ENCODE peak calls at places on chromosomes 11 and 22, in five cellular contexts. Q is breast epithelium, N is lower lobe of right lung, R is IMR-90, T is stomach. C is an unnamed sample.

GRCh38 chr11:122963981-122964380 is 17.7 kb downstream of the BSX start:
- DNase-seq in T (no peak), Q (no peak), N (no peak), R (no peak), C (no peak)

GRCh38 chr11:3849297-3849874 is 6.1 kb upstream of the STIM1 start:
- DNase-seq in T (no peak), Q (no peak), R (peak; percentile 41), N (no peak), C (no peak)

GRCh38 chr11:69008774-69009440 is 4.1 kb downstream of the MRGPRF start:
- DNase-seq in Q (no peak), R (peak; percentile 99), N (peak; percentile 49), T (peak; percentile 79), C (peak; percentile 97)

GRCh38 chr11:57155838-57156583 is 25.7 kb upstream of the LRRC55 start:
- DNase-seq in T (no peak), R (no peak), N (no peak), Q (no peak), C (no peak)

GRCh38 chr11:126392638-126393023 is 37.1 kb downstream of the ST3GAL4 start:
- DNase-seq in R (no peak), Q (no peak), T (no peak), N (no peak), C (no peak)

GRCh38 chr22:28911777-28912669 is 28.7 kb downstream of the ZNRF3 start:
- DNase-seq in Q (no peak), R (peak; percentile 65), T (no peak), N (no peak), C (no peak)

GRCh38 chr22:36339171-36340065 is 48.3 kb downstream of the MYH9 start:
- DNase-seq in R (peak; percentile 78), T (no peak), Q (no peak), N (no peak), C (no peak)

GRCh38 chr11:128575174-128575955 is 12.0 kb downstream of the ETS1 start:
- DNase-seq in N (no peak), T (no peak), R (no peak), Q (no peak), C (no peak)

GRCh38 chr11:83292709-83293435 is 6.7 kb upstream of the CCDC90B start:
- DNase-seq in N (no peak), T (no peak), Q (no peak), R (peak; percentile 73), C (no peak)

GRCh38 chr11:126943319-126943718 is 57.3 kb downstream of the KIRREL3 start:
- DNase-seq in T (no peak), R (no peak), N (no peak), Q (no peak), C (no peak)

GRCh38 chr11:44596541-44597276 is 31.2 kb downstream of the CD82 start:
- DNase-seq in T (no peak), Q (no peak), R (no peak), N (no peak), C (no peak)

GRCh38 chr11:41612415-41612814 is 153.0 kb upstream of the LRRC4C start:
- DNase-seq in R (no peak), Q (no peak), T (no peak), N (no peak), C (no peak)

GRCh38 chr11:76836613-76837291 is 24.0 kb upstream of the ACER3 start:
- DNase-seq in Q (no peak), R (no peak), T (peak; percentile 48), N (no peak), C (no peak)

GRCh38 chr11:123841189-123841588 is 35.0 kb upstream of the OR6M1 start:
- DNase-seq in R (no peak), Q (no peak), T (no peak), N (no peak), C (no peak)

GRCh38 chr11:2804701-2805387 is 80.7 kb downstream of the CDKN1C start:
- DNase-seq in R (no peak), N (peak; percentile 44), Q (peak; percentile 51), T (peak; percentile 21), C (peak; percentile 65)

GRCh38 chr11:8732748-8733241 is 50.2 kb downstream of the RPL27A start:
- DNase-seq in T (peak; percentile 40), R (peak; percentile 80), Q (no peak), N (no peak), C (peak; percentile 94)

GRCh38 chr11:130313383-130314183 is 1.1 kb downstream of the ZBTB44 start:
- DNase-seq in Q (no peak), T (no peak), R (peak; percentile 3), N (no peak), C (no peak)

GRCh38 chr22:35809816-35810215 is 92.1 kb downstream of the APOL5 start:
- DNase-seq in R (no peak), N (no peak), T (no peak), Q (no peak), C (no peak)

GRCh38 chr11:12832828-12833227 is 158.6 kb downstream of the TEAD1 start:
- DNase-seq in T (no peak), Q (no peak), R (no peak), N (no peak), C (no peak)

GRCh38 chr11:96012086-96012824 is 88.3 kb upstream of the MTMR2 start:
- DNase-seq in R (peak; percentile 54), T (no peak), Q (no peak), N (peak; percentile 49), C (no peak)

GRCh38 chr11:105177658-105178057 is 38.1 kb upstream of the CARD18 start:
- DNase-seq in N (no peak), Q (no peak), T (no peak), R (peak; percentile 92), C (no peak)

GRCh38 chr11:128174465-128175101 is 412.8 kb downstream of the ETS1 start:
- DNase-seq in Q (no peak), R (peak; percentile 67), T (no peak), N (no peak), C (no peak)

GRCh38 chr11:69293819-69294505 is at the start of gene MYEOV:
- DNase-seq in R (no peak), N (peak; percentile 59), T (peak; percentile 67), Q (no peak), C (no peak)

GRCh38 chr11:101176381-101176780 is 46.8 kb upstream of the PGR start:
- DNase-seq in N (no peak), T (no peak), R (no peak), Q (no peak), C (no peak)

GRCh38 chr11:11620251-11620965 is 1.4 kb downstream of the GALNT18 start:
- DNase-seq in Q (peak; percentile 68), N (peak; percentile 73), R (peak; percentile 12), T (peak; percentile 40), C (peak; percentile 80)

GRCh38 chr22:42273855-42274451 is 3.5 kb upstream of the TCF20 start:
- DNase-seq in R (no peak), N (no peak), T (no peak), Q (no peak), C (no peak)

GRCh38 chr22:21043856-21044535 is 1.8 kb upstream of the LRRC74B start:
- DNase-seq in N (peak; percentile 26), R (no peak), Q (no peak), T (no peak), C (no peak)

GRCh38 chr11:22192642-22193347 is at the start of gene ANO5:
- DNase-seq in Q (peak; percentile 56), R (no peak), N (peak; percentile 73), T (peak; percentile 78), C (peak; percentile 74)

GRCh38 chr11:118265954-118266353 is 1.9 kb upstream of the MPZL2 start:
- DNase-seq in T (peak; percentile 87), N (peak; percentile 89), Q (no peak), R (no peak), C (no peak)

DNA sequence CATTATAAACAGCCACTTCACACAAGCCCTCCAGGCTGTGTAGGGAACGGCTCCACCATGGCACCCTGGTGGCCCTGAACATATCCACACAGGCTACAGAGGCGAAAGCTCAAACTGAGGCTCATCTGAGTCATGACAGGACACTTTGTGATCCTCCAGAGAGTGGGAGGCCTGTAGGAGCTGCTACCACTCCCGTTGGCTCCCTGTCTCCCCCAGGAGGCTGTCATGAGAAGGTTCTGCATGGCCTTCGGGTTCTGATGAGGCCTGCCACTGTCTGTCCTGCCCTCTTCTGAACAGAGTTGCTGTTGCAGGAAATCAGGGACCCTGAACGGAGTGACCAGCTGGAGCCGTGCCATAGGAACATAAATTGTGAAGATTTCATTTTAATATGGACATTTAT is 23.8 kb upstream of the ALDH3B2 start:
- DNase-seq in Q (no peak), T (no peak), R (no peak), N (no peak), C (no peak)
- TF ChIP-seq CTCF in Q (no peak), T (no peak), R (no peak), N (no peak), C (no peak)

GRCh38 chr22:23190526-23190925 is 10.2 kb downstream of the BCR start:
- DNase-seq in Q (no peak), R (no peak), N (no peak), T (no peak), C (no peak)

GRCh38 chr22:23192133-23192532 is 11.8 kb downstream of the BCR start:
- DNase-seq in N (peak; percentile 78), R (no peak), T (peak; percentile 77), Q (no peak), C (no peak)

GRCh38 chr22:23193420-23193819 is 13.1 kb downstream of the BCR start:
- DNase-seq in Q (no peak), N (no peak), R (no peak), T (no peak), C (no peak)

GRCh38 chr22:23193882-23194281 is 13.6 kb downstream of the BCR start:
- DNase-seq in Q (no peak), N (no peak), R (peak; percentile 27), T (no peak), C (no peak)

DNA sequence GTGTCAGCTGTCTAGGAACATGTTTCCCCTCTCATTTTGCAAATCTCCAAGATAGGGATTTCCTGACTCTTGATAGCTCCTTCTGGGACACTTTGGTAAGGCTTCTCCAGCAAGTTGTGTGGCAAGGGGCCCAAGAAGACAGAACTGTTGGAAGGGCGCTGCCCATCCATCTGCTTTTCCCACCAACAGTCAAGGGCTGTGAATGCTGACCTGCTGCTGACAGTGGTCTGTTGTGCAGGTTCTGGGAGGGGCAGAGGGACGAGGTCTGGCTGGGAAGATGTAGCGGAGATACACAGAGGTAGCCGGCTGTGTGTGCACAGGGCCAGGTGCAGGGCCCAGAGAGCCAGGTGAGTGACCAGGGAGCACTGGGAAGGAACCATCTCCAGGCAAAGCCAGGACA is 12.2 kb downstream of the BCR start:
- DNase-seq in T (no peak), N (no peak), R (no peak), Q (no peak), C (no peak)
- H3K27ac ChIP-seq in T (peak overlapping the region; percentile 70), N (no peak overlapping the region), R (no peak overlapping the region), Q (no peak overlapping the region), C (no peak overlapping the region)

GRCh38 chr11:133947298-133947905 is 9.4 kb downstream of the IGSF9B start:
- DNase-seq in R (peak; percentile 23), Q (no peak), T (no peak), N (no peak), C (no peak)
- TF ChIP-seq CTCF in R (peak; percentile 44), Q (peak; percentile 8), T (no peak), N (peak; percentile 13), C (peak; percentile 31)

DNA sequence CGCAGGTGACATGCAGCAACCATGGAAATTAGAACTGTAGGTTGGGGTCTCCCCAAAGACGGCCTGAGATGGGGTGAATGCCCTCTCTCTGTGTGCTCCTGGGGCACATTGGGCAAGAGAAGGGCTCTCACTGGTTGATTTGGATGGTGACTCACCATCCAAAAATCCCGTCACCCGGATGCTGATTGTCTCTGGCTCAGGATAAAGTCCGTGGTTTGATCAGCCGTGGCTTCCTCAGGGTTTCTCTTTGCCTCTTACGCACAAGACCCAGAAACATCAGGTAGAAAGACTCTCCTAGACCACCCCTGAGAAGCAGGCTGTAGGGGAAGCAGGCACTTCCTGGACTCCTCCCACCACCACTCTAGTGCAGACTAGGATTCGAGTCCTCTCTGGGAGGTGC is 176.1 kb upstream of the NCAM1 start:
- DNase-seq in N (no peak), R (no peak), T (no peak), Q (no peak), C (peak; percentile 71)
- H3K27ac ChIP-seq in N (no peak overlapping the region), R (no peak overlapping the region), T (no peak overlapping the region), Q (peak overlapping the region; percentile 67), C (peak overlapping the region; percentile 72)

C was measured in coronary artery.